ENCODE peak calls at places on chromosomes 12 and 14, in four cellular contexts. M, I, X and A are unnamed samples.

GRCh38 chr12:110619534-110619953 is 5.6 kb downstream of the TCTN1 start:
- DNase-seq in M (no peak), I (peak), X (no peak), A (no peak)

GRCh38 chr14:99133563-99134332 is 138.2 kb downstream of the BCL11B start:
- DNase-seq in M (no peak), I (no peak), X (peak), A (no peak)

GRCh38 chr12:53750812-53751335 is 905 bp downstream of the CISTR start:
- DNase-seq in M (no peak), I (no peak), X (no peak), A (no peak)

GRCh38 chr14:61619494-61619893 is 75.8 kb upstream of the HIF1A start:
- DNase-seq in M (no peak), I (no peak), X (no peak), A (no peak)

GRCh38 chr14:68761391-68761790 is 31.5 kb downstream of the ZFP36L1 start:
- DNase-seq in M (no peak), I (no peak), X (no peak), A (no peak)

GRCh38 chr12:124994435-124994975 is 1.1 kb downstream of the BRI3BP start:
- DNase-seq in M (no peak), I (no peak), X (peak), A (no peak)

GRCh38 chr14:30450620-30451019 is 108.3 kb upstream of the G2E3 start:
- DNase-seq in M (no peak), I (no peak), X (no peak), A (peak)

GRCh38 chr14:99735189-99736135 is 51.4 kb downstream of the CYP46A1 start:
- DNase-seq in M (no peak), I (no peak), X (no peak), A (no peak)

GRCh38 chr12:114744696-114745095 is 60.7 kb upstream of the TBX3 start:
- DNase-seq in M (no peak), I (peak), X (no peak), A (peak)

GRCh38 chr12:122062832-122063690 is 15.5 kb upstream of the MLXIP start:
- DNase-seq in M (no peak), I (peak), X (peak), A (peak)

GRCh38 chr12:113610698-113611097 is 139.0 kb upstream of the LHX5 start:
- DNase-seq in M (no peak), I (no peak), X (no peak), A (no peak)

GRCh38 chr12:13376627-13377373 is 180.3 kb downstream of the EMP1 start:
- DNase-seq in M (no peak), I (no peak), X (peak), A (no peak)

GRCh38 chr14:69351385-69351784 is 46.7 kb downstream of the ERH start:
- DNase-seq in M (no peak), I (no peak), X (no peak), A (peak)

GRCh38 chr12:68406134-68406576 is 74.0 kb upstream of the MDM1 start:
- DNase-seq in M (peak), I (peak), X (peak), A (peak)

GRCh38 chr14:87529081-87529480 is 463.9 kb downstream of the GALC start:
- DNase-seq in M (no peak), I (no peak), X (no peak), A (no peak)

GRCh38 chr12:123859035-123859434 is 96.9 kb downstream of the DNAH10 start:
- DNase-seq in M (no peak), I (no peak), X (no peak), A (no peak)

GRCh38 chr12:88339254-88339949 is 197.3 kb downstream of the TMTC3 start:
- DNase-seq in M (peak), I (peak), X (no peak), A (peak)

GRCh38 chr12:12081836-12082497 is 11.2 kb downstream of the BCL2L14 start:
- DNase-seq in M (peak), I (peak), X (no peak), A (peak)

GRCh38 chr14:61475316-61475715 is 153.9 kb downstream of the PRKCH start:
- DNase-seq in M (peak), I (peak), X (no peak), A (peak)

GRCh38 chr12:65892905-65893304 is 68.6 kb downstream of the HMGA2 start:
- DNase-seq in M (no peak), I (peak), X (no peak), A (peak)

GRCh38 chr12:15706010-15706676 is 83.0 kb downstream of the EPS8 start:
- DNase-seq in M (no peak), I (no peak), X (peak), A (no peak)

GRCh38 chr12:2092890-2093289 is 40.1 kb downstream of the CACNA1C start:
- DNase-seq in M (no peak), I (no peak), X (no peak), A (no peak)

GRCh38 chr14:71324767-71325272 is 417.6 kb downstream of the PCNX1 start:
- DNase-seq in M (no peak), I (peak), X (no peak), A (peak)

GRCh38 chr12:62654558-62655241 is 188.1 kb downstream of the MON2 start:
- DNase-seq in M (no peak), I (no peak), X (no peak), A (no peak)

GRCh38 chr12:43795716-43796282 is 10.3 kb downstream of the TWF1 start:
- DNase-seq in M (no peak), I (no peak), X (no peak), A (peak)

GRCh38 chr12:54012631-54013398 is 4.0 kb downstream of the HOXC8 start:
- DNase-seq in M (no peak), I (peak), X (no peak), A (no peak)

GRCh38 chr12:95203477-95203843 is 13.8 kb downstream of the FGD6 start:
- DNase-seq in M (no peak), I (no peak), X (no peak), A (peak)

GRCh38 chr14:21192875-21193535 is 37.1 kb upstream of the OR5AU1 start:
- DNase-seq in M (no peak), I (no peak), X (no peak), A (no peak)

GRCh38 chr12:54075974-54076373 is 22.3 kb downstream of the HOXC4 start:
- DNase-seq in M (no peak), I (no peak), X (no peak), A (no peak)

GRCh38 chr12:53336137-53336785 is at the start of gene SP7:
- DNase-seq in M (no peak), I (no peak), X (no peak), A (peak)

GRCh38 chr14:92198804-92199203 is 77.0 kb downstream of the CPSF2 start:
- DNase-seq in M (no peak), I (no peak), X (no peak), A (no peak)

GRCh38 chr14:88834883-88835431 is 10.5 kb downstream of the TTC8 start:
- DNase-seq in M (peak), I (peak), X (no peak), A (peak)

GRCh38 chr14:86321151-86321550 is 791.2 kb downstream of the FLRT2 start:
- DNase-seq in M (no peak), I (no peak), X (no peak), A (peak)

GRCh38 chr12:131458048-131458374 is 252.9 kb upstream of the SFSWAP start:
- DNase-seq in M (no peak), I (no peak), X (peak), A (no peak)